ENCODE peak calls at places on chromosome 22, in four cellular contexts. L, K, J and O are unnamed samples.

GRCh38 chr22:28799125-28799833 is 1.1 kb downstream of the XBP1 start:
- DNase-seq in L (peak), J (peak), K (peak), O (peak)

GRCh38 chr22:35380537-35381423 is at the start of gene HMOX1:
- DNase-seq in K (peak), L (peak), J (peak), O (peak)

GRCh38 chr22:18028817-18029527 is 4.6 kb upstream of the MICAL3 start:
- DNase-seq in K (no peak), J (no peak), L (no peak), O (peak)

GRCh38 chr22:36977401-36977861 is 41.8 kb downstream of the TST start:
- DNase-seq in L (no peak), J (no peak), K (peak), O (peak)

GRCh38 chr22:20569059-20570058 is 61.9 kb downstream of the MED15 start:
- DNase-seq in J (peak), L (peak), K (peak), O (peak)

GRCh38 chr22:21902296-21903087 is 35.0 kb upstream of the MAPK1 start:
- DNase-seq in K (no peak), L (no peak), J (no peak), O (peak)

GRCh38 chr22:31140746-31141145 is 438 bp upstream of the PLA2G3 start:
- DNase-seq in L (no peak), J (no peak), K (no peak), O (no peak)

GRCh38 chr22:27775087-27775697 is 26.4 kb downstream of the MN1 start:
- DNase-seq in K (no peak), J (no peak), L (no peak), O (no peak)

GRCh38 chr22:20576445-20576816 is 69.0 kb downstream of the MED15 start:
- DNase-seq in L (no peak), K (no peak), J (no peak), O (no peak)

GRCh38 chr22:19798825-19799224 is 38.2 kb downstream of the TBX1 start:
- DNase-seq in J (no peak), L (no peak), K (no peak), O (peak)

GRCh38 chr22:49212466-49212865 is 615.2 kb downstream of the BRD1 start:
- DNase-seq in L (no peak), J (no peak), K (no peak), O (no peak)

GRCh38 chr22:31944700-31945477 is 554 bp downstream of the YWHAH start:
- DNase-seq in J (peak), L (no peak), K (peak), O (peak)

GRCh38 chr22:50292643-50293440 is 14.6 kb downstream of the PLXNB2 start:
- DNase-seq in J (no peak), L (no peak), K (peak), O (peak)

GRCh38 chr22:49228431-49229037 is 599.1 kb downstream of the BRD1 start:
- DNase-seq in L (no peak), J (peak), K (no peak), O (no peak)

GRCh38 chr22:45552580-45553332 is 50.1 kb downstream of the FBLN1 start:
- DNase-seq in K (no peak), L (peak), J (no peak), O (no peak)

GRCh38 chr22:28366856-28367255 is 312.8 kb downstream of the TTC28 start:
- DNase-seq in J (no peak), L (no peak), K (no peak), O (no peak)

GRCh38 chr22:48574776-48575566 is 1252.7 kb downstream of the BRD1 start:
- DNase-seq in L (no peak), J (no peak), K (peak), O (no peak)

GRCh38 chr22:17366830-17367229 is 2.4 kb upstream of the CECR2 start:
- DNase-seq in L (no peak), K (peak), J (no peak), O (no peak)

GRCh38 chr22:47716890-47717615 is 954.6 kb downstream of the TBC1D22A start:
- DNase-seq in J (no peak), K (no peak), L (no peak), O (no peak)

GRCh38 chr22:17570851-17571631 is 7.7 kb downstream of the SLC25A18 start:
- DNase-seq in L (peak), K (no peak), J (peak), O (no peak)

GRCh38 chr22:49454726-49455125 is 372.9 kb downstream of the BRD1 start:
- DNase-seq in K (no peak), J (no peak), L (no peak), O (no peak)